ENCODE peak calls at places on chromosomes 13 and 19, in eight cellular contexts. J is epithelial cell of esophagus, O is lower leg skin, L is Calu3, P is psoas muscle, F is left ventricle myocardium inferior, B is astrocyte of the cerebellum, V is tibial nerve. X is an unnamed sample.

GRCh38 chr19:21260164-21260847 is 68.9 kb downstream of the ZNF708 start:
- DNase-seq in J (no peak), O (no peak), L (no peak), P (no peak), F (no peak), B (no peak), V (no peak), X (no peak)

GRCh38 chr13:44906758-44907157 is 82.5 kb downstream of the NUFIP1 start:
- DNase-seq in J (no peak), O (no peak), L (no peak), P (no peak), F (no peak), B (peak; percentile 75), V (no peak), X (no peak)

GRCh38 chr19:49136771-49137171 is 17.4 kb downstream of the PPFIA3 start:
- DNase-seq in J (no peak), O (no peak), L (no peak), P (no peak), F (peak; percentile 85), B (no peak), V (no peak), X (no peak)

GRCh38 chr13:21039097-21039800 is 22.1 kb downstream of the LATS2 start:
- DNase-seq in J (no peak), O (no peak), L (no peak), P (no peak), F (no peak), B (no peak), V (no peak), X (no peak)

GRCh38 chr13:93290503-93290902 is 63.9 kb downstream of the GPC6 start:
- DNase-seq in J (no peak), O (no peak), L (no peak), P (no peak), F (no peak), B (peak; percentile 13), V (no peak), X (no peak)

GRCh38 chr13:84845875-84846619 is 953.2 kb downstream of the SLITRK6 start:
- DNase-seq in J (no peak), O (no peak), L (no peak), P (no peak), F (no peak), B (no peak), V (no peak), X (no peak)

GRCh38 chr13:101049166-101049850 is 367.0 kb downstream of the NALCN start:
- DNase-seq in J (peak; percentile 86), O (no peak), L (no peak), P (no peak), F (no peak), B (no peak), V (no peak), X (no peak)

GRCh38 chr13:101640797-101641400 is 188.4 kb downstream of the ITGBL1 start:
- DNase-seq in J (peak; percentile 81), O (no peak), L (no peak), P (no peak), F (no peak), B (no peak), V (no peak), X (no peak)

GRCh38 chr19:56153507-56153906 is 12.4 kb downstream of the ZNF444 start:
- DNase-seq in J (no peak), O (no peak), L (no peak), P (no peak), F (no peak), B (no peak), V (no peak), X (peak; percentile 58)

GRCh38 chr13:77800219-77800618 is 102.7 kb downstream of the SLAIN1 start:
- DNase-seq in J (no peak), O (no peak), L (no peak), P (no peak), F (no peak), B (no peak), V (no peak), X (no peak)

GRCh38 chr13:114142640-114143490 is 10.4 kb upstream of the RASA3 start:
- DNase-seq in J (peak; percentile 73), O (no peak), L (no peak), P (no peak), F (no peak), B (no peak), V (no peak), X (no peak)

GRCh38 chr13:86788624-86789023 is 882.5 kb upstream of the SLITRK5 start:
- DNase-seq in J (no peak), O (no peak), L (no peak), P (no peak), F (no peak), B (no peak), V (no peak), X (no peak)
- TF ChIP-seq CTCF in J (no peak), O (no peak), L (no peak), P (no peak), F (no peak), B (no peak), V (no peak), X (no peak)

DNA sequence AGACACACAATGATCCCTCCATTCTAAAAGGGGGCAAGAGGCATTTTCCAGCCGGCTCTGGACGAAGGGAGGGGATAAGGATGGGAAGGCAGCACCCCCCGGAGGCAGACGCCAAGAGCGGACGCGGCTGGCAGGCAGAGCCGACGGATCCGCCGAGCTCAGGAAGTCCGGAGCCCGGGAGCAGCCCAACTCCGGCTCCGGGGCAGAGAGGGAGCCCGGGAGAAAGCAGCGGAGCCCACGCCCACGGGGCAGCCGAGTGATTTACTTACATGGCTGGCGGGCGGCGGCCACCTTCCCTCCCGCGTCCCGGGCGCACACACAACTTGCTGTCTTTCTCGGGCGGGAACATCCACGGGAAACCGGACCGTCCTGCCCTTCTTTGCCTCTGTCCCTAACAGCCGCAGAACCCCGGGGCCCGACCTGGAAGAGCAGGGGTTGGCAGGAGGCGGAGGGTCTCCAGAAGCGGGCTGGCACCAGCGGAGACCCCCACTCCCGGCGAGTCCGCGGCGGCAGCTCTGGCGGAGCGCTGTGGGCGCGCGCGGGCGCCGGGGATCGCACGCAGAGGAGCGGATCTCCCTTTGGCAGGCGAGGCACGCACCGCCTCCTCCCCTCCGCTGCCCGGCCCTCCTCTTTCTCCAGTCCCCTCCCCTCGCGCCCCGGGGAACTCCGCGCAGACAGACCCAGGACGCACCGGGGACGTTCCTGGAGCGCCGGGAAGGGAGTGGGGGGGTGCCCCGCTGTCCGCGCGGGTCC is at the start of gene LHFPL6:
- DNase-seq in J (peak; percentile 87), O (peak; percentile 73), L (peak; percentile 36), P (peak; percentile 86), F (peak; percentile 92), B (peak; percentile 49), V (peak; percentile 72), X (peak; percentile 87)
- TF ChIP-seq CTCF in J (peak; percentile 33), O (no peak), L (no peak), P (no peak), F (peak; percentile 52), B (peak; percentile 47), V (no peak), X (no peak)

DNA sequence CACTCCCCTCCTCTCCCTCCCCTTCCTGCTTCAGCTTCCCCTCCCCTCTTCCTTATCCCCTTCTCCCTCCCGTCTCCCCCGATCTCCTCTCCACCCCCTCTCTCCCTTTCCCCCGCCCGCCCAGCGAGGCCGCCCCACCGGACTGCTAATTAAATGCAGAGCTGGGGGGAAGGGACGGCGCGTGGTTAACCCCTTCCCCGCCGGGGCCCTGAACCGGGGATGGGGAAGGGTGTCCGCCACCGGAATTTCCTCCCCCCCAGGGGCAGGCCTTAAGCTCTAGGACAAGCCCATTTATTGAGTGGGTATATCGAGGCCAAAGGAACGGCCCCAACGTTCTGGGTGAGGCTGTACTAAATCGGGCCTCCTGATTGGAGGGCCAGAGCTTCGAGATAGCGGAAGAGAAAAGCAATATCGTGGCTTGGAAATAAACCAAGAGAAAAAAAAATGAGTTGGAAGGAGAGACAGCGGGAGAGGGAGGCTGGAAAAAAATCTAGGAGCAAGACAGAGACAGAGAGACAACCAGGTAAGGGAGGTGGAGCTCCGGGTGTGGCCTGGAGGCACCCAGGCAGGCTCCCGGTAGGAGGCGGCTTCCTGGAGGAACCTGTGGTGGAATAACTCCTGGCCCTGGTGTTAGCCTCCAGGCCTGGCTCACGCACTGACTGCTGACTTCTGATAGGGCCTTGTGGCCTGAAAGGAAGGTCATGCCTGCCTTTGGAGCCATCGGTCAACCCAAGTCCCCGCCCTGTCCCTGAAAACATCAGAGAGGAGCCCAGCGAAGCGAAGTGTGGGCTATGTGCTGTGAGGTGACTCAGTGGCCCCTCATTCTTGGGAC is 11.6 kb upstream of the JUND start:
- DNase-seq in J (no peak), O (peak; percentile 78), L (peak; percentile 34), P (peak; percentile 85), F (peak; percentile 91), B (no peak), V (peak; percentile 74), X (peak; percentile 79)
- TF ChIP-seq CTCF in J (no peak), O (no peak), L (no peak), P (no peak), F (no peak), B (no peak), V (no peak), X (no peak)

GRCh38 chr19:42096255-42096837 is 20.4 kb downstream of the ZNF574 start:
- DNase-seq in J (no peak), O (no peak), L (no peak), P (no peak), F (no peak), B (no peak), V (no peak), X (no peak)
- TF ChIP-seq CTCF in J (no peak), O (no peak), L (no peak), P (no peak), F (no peak), B (no peak), V (no peak), X (no peak)

DNA sequence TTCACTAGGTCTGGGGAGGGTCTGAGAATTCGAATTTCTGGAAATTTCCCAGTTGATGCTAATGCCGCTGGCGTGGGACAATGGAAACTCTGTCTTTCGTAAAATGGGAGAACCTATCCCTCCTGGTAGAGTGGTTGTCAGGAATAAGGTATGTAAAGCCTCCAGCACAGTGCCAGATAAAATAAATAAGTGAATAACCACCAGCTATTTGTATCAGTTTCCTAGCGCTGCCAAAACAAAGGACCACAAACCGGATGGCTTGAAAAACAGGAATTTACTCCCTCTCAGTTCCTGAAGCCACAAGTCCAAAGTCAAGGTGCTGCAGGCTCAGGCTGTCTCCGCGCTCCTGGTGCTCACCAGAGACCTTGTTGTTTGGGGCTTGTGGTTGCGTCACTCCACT is 428.6 kb downstream of the IRS2 start:
- DNase-seq in J (peak; percentile 5), O (no peak), L (no peak), P (no peak), F (no peak), B (peak; percentile 95), V (no peak), X (no peak)
- TF ChIP-seq CTCF in J (no peak), O (no peak), L (no peak), P (no peak), F (no peak), B (no peak), V (no peak), X (no peak)

GRCh38 chr19:16088351-16088984 is 12.2 kb downstream of the TPM4 start:
- DNase-seq in J (no peak), O (no peak), L (peak; percentile 78), P (no peak), F (no peak), B (no peak), V (no peak), X (no peak)
- TF ChIP-seq CTCF in J (no peak), O (no peak), L (no peak), P (peak; percentile 6), F (no peak), B (peak; percentile 36), V (no peak), X (no peak)